ENCODE peak calls at places on chromosomes 11 and 22, in ten cellular contexts. Q, H, W, Z, J, V, K, C, A and D are unnamed samples.

GRCh38 chr11:105298630-105299029 is 159.1 kb upstream of the CARD18 start:
- DNase-seq in Z (no peak), Q (no peak), C (no peak), H (no peak), W (no peak), K (no peak), V (no peak), J (no peak), A (no peak), D (no peak)

GRCh38 chr22:22151308-22151707 is 93.3 kb upstream of the VPREB1 start:
- DNase-seq in C (no peak), K (no peak), V (no peak), W (no peak), J (no peak), Z (no peak), Q (no peak), H (no peak), A (no peak), D (no peak)

GRCh38 chr22:27987557-27987956 is 68.5 kb upstream of the PITPNB start:
- DNase-seq in V (no peak), A (no peak), W (peak; percentile 31), C (no peak), Q (no peak), K (no peak), J (no peak), Z (no peak), H (no peak), D (no peak)

GRCh38 chr11:118907051-118907748 is 18.5 kb downstream of the BCL9L start:
- DNase-seq in J (peak; percentile 94), C (peak; percentile 67), W (no peak), Z (peak; percentile 84), K (peak; percentile 83), V (peak; percentile 91), A (peak; percentile 78), Q (no peak), H (peak; percentile 82), D (peak; percentile 91)

GRCh38 chr22:28741758-28742561 is at the start of the genes CHEK2 and HSCB:
- DNase-seq in A (peak; percentile 96), C (peak; percentile 98), W (peak; percentile 89), K (peak; percentile 94), V (peak; percentile 99), J (peak; percentile 98), Z (peak; percentile 98), Q (peak; percentile 94), H (peak; percentile 86), D (peak; percentile 96)

GRCh38 chr22:44889233-44889878 is 120.4 kb downstream of the PHF21B start:
- DNase-seq in H (no peak), Q (no peak), A (no peak), C (no peak), K (no peak), V (peak; percentile 34), J (peak; percentile 13), W (no peak), Z (no peak), D (no peak)

GRCh38 chr11:44625759-44626523 is 60.5 kb downstream of the CD82 start:
- DNase-seq in K (no peak), W (no peak), Q (no peak), A (no peak), C (no peak), Z (peak; percentile 11), H (no peak), V (no peak), J (no peak), D (no peak)

GRCh38 chr22:25120761-25121212 is 78.9 kb upstream of the CRYBB3 start:
- DNase-seq in J (peak; percentile 7), Z (no peak), A (no peak), W (no peak), C (no peak), H (no peak), Q (no peak), V (no peak), K (no peak), D (no peak)

GRCh38 chr22:46029036-46029435 is 52.1 kb upstream of the WNT7B start:
- DNase-seq in A (no peak), H (no peak), Q (no peak), K (no peak), C (no peak), Z (no peak), V (peak; percentile 29), W (no peak), J (no peak), D (no peak)

GRCh38 chr11:65489061-65489705 is 9.7 kb upstream of the MALAT1 start:
- DNase-seq in Q (no peak), Z (no peak), C (no peak), K (no peak), H (no peak), A (no peak), J (no peak), V (peak; percentile 78), W (no peak), D (no peak)

GRCh38 chr11:33257897-33258630 is 883 bp downstream of the HIPK3 start:
- DNase-seq in W (no peak), H (peak; percentile 41), K (peak; percentile 65), J (peak; percentile 88), Q (no peak), A (peak; percentile 61), Z (peak; percentile 83), V (peak; percentile 93), C (peak; percentile 63), D (peak; percentile 65)

GRCh38 chr11:70433966-70434812 is 35.9 kb downstream of the CTTN start:
- DNase-seq in J (no peak), Q (no peak), H (no peak), Z (no peak), A (no peak), K (no peak), C (no peak), V (no peak), W (no peak), D (no peak)